ENCODE peak calls at places on chromosomes 3 and 15, in six cellular contexts. One of them, this sample, is unnamed. For H3K9me3, the result is how much of the 10 kb centered on the place peaks cover.

GRCh38 chr3:53044371-53045106 is 1.3 kb downstream of the SFMBT1 start:
- DNase-seq in A549: peak
- DNase-seq in body of pancreas: no peak
- DNase-seq in CD8-positive, alpha-beta memory T cell: peak
- DNase-seq in uterus: no peak
- DNase-seq in breast epithelium: no peak
- DNase-seq in this sample: peak

GRCh38 chr15:38263996-38264395 is 11.4 kb downstream of the SPRED1 start:
- DNase-seq in A549: no peak
- DNase-seq in body of pancreas: no peak
- DNase-seq in CD8-positive, alpha-beta memory T cell: no peak
- DNase-seq in uterus: no peak
- DNase-seq in breast epithelium: no peak
- DNase-seq in this sample: no peak

GRCh38 chr15:72338617-72339321 is 18.8 kb upstream of the CELF6 start:
- DNase-seq in A549: no peak
- DNase-seq in body of pancreas: no peak
- DNase-seq in CD8-positive, alpha-beta memory T cell: no peak
- DNase-seq in uterus: no peak
- DNase-seq in breast epithelium: no peak
- DNase-seq in this sample: no peak

GRCh38 chr3:140388525-140388924 is 289.3 kb upstream of the TRIM42 start:
- DNase-seq in A549: no peak
- DNase-seq in body of pancreas: no peak
- DNase-seq in CD8-positive, alpha-beta memory T cell: no peak
- DNase-seq in uterus: no peak
- DNase-seq in breast epithelium: no peak
- DNase-seq in this sample: no peak

GRCh38 chr3:69006083-69006482 is 7.4 kb downstream of the EOGT start:
- DNase-seq in A549: no peak
- DNase-seq in body of pancreas: no peak
- DNase-seq in CD8-positive, alpha-beta memory T cell: no peak
- DNase-seq in uterus: no peak
- DNase-seq in breast epithelium: no peak
- DNase-seq in this sample: no peak

GRCh38 chr15:55254916-55255679 is 34.5 kb downstream of the RAB27A start:
- DNase-seq in A549: no peak
- DNase-seq in body of pancreas: no peak
- DNase-seq in CD8-positive, alpha-beta memory T cell: no peak
- DNase-seq in uterus: no peak
- DNase-seq in breast epithelium: no peak
- DNase-seq in this sample: no peak

GRCh38 chr15:73601449-73602425 is 31.5 kb downstream of the NPTN start:
- DNase-seq in A549: peak
- DNase-seq in body of pancreas: peak
- DNase-seq in CD8-positive, alpha-beta memory T cell: no peak
- DNase-seq in uterus: peak
- DNase-seq in breast epithelium: peak
- DNase-seq in this sample: no peak

GRCh38 chr3:11080492-11080891 is 73.8 kb upstream of the HRH1 start:
- DNase-seq in A549: peak
- DNase-seq in body of pancreas: no peak
- DNase-seq in CD8-positive, alpha-beta memory T cell: no peak
- DNase-seq in uterus: no peak
- DNase-seq in breast epithelium: no peak
- DNase-seq in this sample: no peak

GRCh38 chr3:172106989-172107388 is 67.6 kb downstream of the FNDC3B start:
- DNase-seq in A549: no peak
- DNase-seq in body of pancreas: peak
- DNase-seq in CD8-positive, alpha-beta memory T cell: peak
- DNase-seq in uterus: no peak
- DNase-seq in breast epithelium: no peak
- DNase-seq in this sample: no peak

GRCh38 chr3:135851201-135852061 is 114.1 kb upstream of the PPP2R3A start:
- DNase-seq in A549: no peak
- DNase-seq in body of pancreas: no peak
- DNase-seq in CD8-positive, alpha-beta memory T cell: no peak
- DNase-seq in uterus: no peak
- DNase-seq in breast epithelium: no peak
- DNase-seq in this sample: no peak

GRCh38 chr3:170909129-170909903 is 879 bp upstream of the EIF5A2 start:
- DNase-seq in A549: peak
- DNase-seq in body of pancreas: no peak
- DNase-seq in CD8-positive, alpha-beta memory T cell: no peak
- DNase-seq in uterus: peak
- DNase-seq in breast epithelium: no peak
- DNase-seq in this sample: no peak

GRCh38 chr15:77659350-77660321 is 26.9 kb upstream of the LINGO1 start:
- DNase-seq in A549: peak
- DNase-seq in body of pancreas: peak
- DNase-seq in CD8-positive, alpha-beta memory T cell: no peak
- DNase-seq in uterus: no peak
- DNase-seq in breast epithelium: no peak
- DNase-seq in this sample: peak

GRCh38 chr15:54014067-54014466 is 35.8 kb downstream of the UNC13C start:
- DNase-seq in A549: no peak
- DNase-seq in body of pancreas: no peak
- DNase-seq in CD8-positive, alpha-beta memory T cell: no peak
- DNase-seq in uterus: no peak
- DNase-seq in breast epithelium: no peak
- DNase-seq in this sample: no peak

GRCh38 chr3:102353148-102353547 is 81.7 kb upstream of the ZPLD1 start:
- DNase-seq in A549: no peak
- DNase-seq in body of pancreas: no peak
- DNase-seq in CD8-positive, alpha-beta memory T cell: no peak
- DNase-seq in uterus: no peak
- DNase-seq in breast epithelium: no peak
- DNase-seq in this sample: no peak

GRCh38 chr15:101139986-101140696 is 111.7 kb downstream of the CHSY1 start:
- DNase-seq in A549: no peak
- DNase-seq in body of pancreas: no peak
- DNase-seq in CD8-positive, alpha-beta memory T cell: no peak
- DNase-seq in uterus: no peak
- DNase-seq in breast epithelium: no peak
- DNase-seq in this sample: peak

GRCh38 chr3:170790591-170790990 is 79.4 kb downstream of the RPL22L1 start:
- DNase-seq in A549: no peak
- DNase-seq in body of pancreas: no peak
- DNase-seq in CD8-positive, alpha-beta memory T cell: no peak
- DNase-seq in uterus: no peak
- DNase-seq in breast epithelium: no peak
- DNase-seq in this sample: no peak

GRCh38 chr3:185153170-185153733 is 392 bp upstream of the C3orf70 start:
- DNase-seq in A549: no peak
- DNase-seq in body of pancreas: no peak
- DNase-seq in CD8-positive, alpha-beta memory T cell: no peak
- DNase-seq in uterus: peak
- DNase-seq in breast epithelium: no peak
- DNase-seq in this sample: no peak

GRCh38 chr15:33048255-33048654 is 146.3 kb downstream of the FMN1 start:
- DNase-seq in A549: no peak
- DNase-seq in body of pancreas: no peak
- DNase-seq in CD8-positive, alpha-beta memory T cell: no peak
- DNase-seq in uterus: no peak
- DNase-seq in breast epithelium: no peak
- DNase-seq in this sample: no peak

GRCh38 chr15:87704276-87704675 is 552.3 kb downstream of the NTRK3 start:
- DNase-seq in A549: no peak
- DNase-seq in body of pancreas: no peak
- DNase-seq in CD8-positive, alpha-beta memory T cell: no peak
- DNase-seq in uterus: no peak
- DNase-seq in breast epithelium: no peak
- DNase-seq in this sample: no peak

GRCh38 chr3:77530870-77531269 is 491.0 kb downstream of the ROBO2 start:
- DNase-seq in A549: no peak
- DNase-seq in body of pancreas: no peak
- DNase-seq in CD8-positive, alpha-beta memory T cell: no peak
- DNase-seq in uterus: no peak
- DNase-seq in breast epithelium: no peak
- DNase-seq in this sample: peak

GRCh38 chr3:41653575-41654239 is 308.2 kb downstream of the ULK4 start:
- DNase-seq in A549: no peak
- DNase-seq in body of pancreas: no peak
- DNase-seq in CD8-positive, alpha-beta memory T cell: no peak
- DNase-seq in uterus: no peak
- DNase-seq in breast epithelium: no peak
- DNase-seq in this sample: no peak

GRCh38 chr15:41695750-41696436 is 35.7 kb downstream of the MGA start:
- DNase-seq in A549: peak
- DNase-seq in body of pancreas: no peak
- DNase-seq in CD8-positive, alpha-beta memory T cell: peak
- DNase-seq in uterus: no peak
- DNase-seq in breast epithelium: no peak
- DNase-seq in this sample: peak

GRCh38 chr3:134611516-134611915 is 39.3 kb downstream of the KY start:
- DNase-seq in A549: no peak
- DNase-seq in body of pancreas: no peak
- DNase-seq in CD8-positive, alpha-beta memory T cell: no peak
- DNase-seq in uterus: no peak
- DNase-seq in breast epithelium: no peak
- DNase-seq in this sample: no peak

GRCh38 chr15:31373096-31373865 is 46.6 kb downstream of the KLF13 start:
- DNase-seq in A549: no peak
- DNase-seq in body of pancreas: no peak
- DNase-seq in CD8-positive, alpha-beta memory T cell: no peak
- DNase-seq in uterus: no peak
- DNase-seq in breast epithelium: no peak
- DNase-seq in this sample: no peak

GRCh38 chr15:49115062-49115461 is 40.3 kb downstream of the COPS2 start:
- DNase-seq in A549: no peak
- DNase-seq in body of pancreas: no peak
- DNase-seq in CD8-positive, alpha-beta memory T cell: no peak
- DNase-seq in uterus: no peak
- DNase-seq in breast epithelium: no peak
- DNase-seq in this sample: no peak

GRCh38 chr3:105829229-105829628 is 39.6 kb downstream of the CBLB start:
- DNase-seq in A549: no peak
- DNase-seq in body of pancreas: no peak
- DNase-seq in CD8-positive, alpha-beta memory T cell: no peak
- DNase-seq in uterus: no peak
- DNase-seq in breast epithelium: no peak
- DNase-seq in this sample: no peak

GRCh38 chr3:41338276-41338675 is 139.0 kb downstream of the CTNNB1 start:
- DNase-seq in A549: no peak
- DNase-seq in body of pancreas: no peak
- DNase-seq in CD8-positive, alpha-beta memory T cell: no peak
- DNase-seq in uterus: no peak
- DNase-seq in breast epithelium: no peak
- DNase-seq in this sample: no peak

GRCh38 chr15:50261979-50262378 is 3.5 kb downstream of the HDC start:
- DNase-seq in A549: no peak
- DNase-seq in body of pancreas: no peak
- DNase-seq in CD8-positive, alpha-beta memory T cell: no peak
- DNase-seq in uterus: no peak
- DNase-seq in breast epithelium: no peak
- DNase-seq in this sample: no peak

GRCh38 chr3:99633887-99634558 is 4.4 kb upstream of the COL8A1 start:
- DNase-seq in A549: no peak
- DNase-seq in body of pancreas: no peak
- DNase-seq in CD8-positive, alpha-beta memory T cell: no peak
- DNase-seq in uterus: no peak
- DNase-seq in breast epithelium: no peak
- DNase-seq in this sample: no peak

GRCh38 chr3:156642750-156643728 is 31.4 kb upstream of the TIPARP start:
- DNase-seq in A549: no peak
- DNase-seq in body of pancreas: no peak
- DNase-seq in CD8-positive, alpha-beta memory T cell: no peak
- DNase-seq in uterus: no peak
- DNase-seq in breast epithelium: no peak
- DNase-seq in this sample: no peak

GRCh38 chr3:115624898-115625297 is 1.6 kb downstream of the GAP43 start:
- DNase-seq in A549: no peak
- DNase-seq in body of pancreas: no peak
- DNase-seq in CD8-positive, alpha-beta memory T cell: no peak
- DNase-seq in uterus: no peak
- DNase-seq in breast epithelium: no peak
- DNase-seq in this sample: no peak

GRCh38 chr3:127044996-127045395 is 62.1 kb downstream of the PLXNA1 start:
- DNase-seq in A549: peak
- DNase-seq in body of pancreas: peak
- DNase-seq in CD8-positive, alpha-beta memory T cell: no peak
- DNase-seq in uterus: no peak
- DNase-seq in breast epithelium: peak
- DNase-seq in this sample: peak

GRCh38 chr15:89052474-89052873 is 35.8 kb upstream of the ABHD2 start:
- DNase-seq in A549: no peak
- DNase-seq in body of pancreas: no peak
- DNase-seq in CD8-positive, alpha-beta memory T cell: no peak
- DNase-seq in uterus: no peak
- DNase-seq in breast epithelium: peak
- DNase-seq in this sample: no peak

DNA sequence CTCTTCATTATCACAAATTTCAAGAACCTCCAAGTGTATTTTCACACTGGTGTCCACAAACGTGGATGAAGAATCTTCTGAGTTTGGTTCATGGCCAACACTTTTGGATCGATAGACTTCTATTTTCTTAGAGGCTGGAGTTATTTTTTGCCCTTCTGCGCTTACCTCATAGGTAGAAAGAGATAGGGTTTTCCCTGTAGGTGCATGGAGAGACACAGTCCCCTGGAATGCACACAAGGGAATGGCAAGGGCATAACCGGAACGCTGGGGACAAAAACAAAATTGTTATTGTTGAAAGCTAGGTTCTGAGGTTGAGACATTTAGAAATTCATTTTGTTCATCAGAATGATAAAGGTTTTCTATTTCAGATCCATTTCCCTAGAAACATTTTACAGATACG is 13.7 kb upstream of the DHX36 start:
- DNase-seq in A549: no peak
- DNase-seq in body of pancreas: no peak
- DNase-seq in CD8-positive, alpha-beta memory T cell: no peak
- DNase-seq in uterus: no peak
- DNase-seq in breast epithelium: no peak
- DNase-seq in this sample: no peak
- H3K9me3 ChIP-seq in A549: under half
- H3K9me3 ChIP-seq in body of pancreas: under half
- H3K9me3 ChIP-seq in CD8-positive, alpha-beta memory T cell: under half
- H3K9me3 ChIP-seq in uterus: under half
- H3K9me3 ChIP-seq in breast epithelium: under half
- H3K9me3 ChIP-seq in this sample: under half

GRCh38 chr3:1805331-1805730 is 293.3 kb upstream of the CNTN4 start:
- DNase-seq in A549: no peak
- DNase-seq in body of pancreas: peak
- DNase-seq in CD8-positive, alpha-beta memory T cell: no peak
- DNase-seq in uterus: no peak
- DNase-seq in breast epithelium: no peak
- DNase-seq in this sample: no peak
- H3K9me3 ChIP-seq in A549: under half
- H3K9me3 ChIP-seq in body of pancreas: under half
- H3K9me3 ChIP-seq in CD8-positive, alpha-beta memory T cell: under half
- H3K9me3 ChIP-seq in uterus: under half
- H3K9me3 ChIP-seq in breast epithelium: under half
- H3K9me3 ChIP-seq in this sample: under half

GRCh38 chr3:6147883-6148282 is 713.0 kb upstream of the GRM7 start:
- DNase-seq in A549: no peak
- DNase-seq in body of pancreas: no peak
- DNase-seq in CD8-positive, alpha-beta memory T cell: no peak
- DNase-seq in uterus: no peak
- DNase-seq in breast epithelium: no peak
- DNase-seq in this sample: no peak
- H3K9me3 ChIP-seq in A549: under half
- H3K9me3 ChIP-seq in body of pancreas: under half
- H3K9me3 ChIP-seq in CD8-positive, alpha-beta memory T cell: under half
- H3K9me3 ChIP-seq in uterus: under half
- H3K9me3 ChIP-seq in breast epithelium: under half
- H3K9me3 ChIP-seq in this sample: under half

GRCh38 chr3:120039642-120040610 is 54.3 kb downstream of the GSK3B start:
- DNase-seq in A549: no peak
- DNase-seq in body of pancreas: no peak
- DNase-seq in CD8-positive, alpha-beta memory T cell: no peak
- DNase-seq in uterus: no peak
- DNase-seq in breast epithelium: no peak
- DNase-seq in this sample: peak
- H3K9me3 ChIP-seq in A549: under half
- H3K9me3 ChIP-seq in body of pancreas: under half
- H3K9me3 ChIP-seq in CD8-positive, alpha-beta memory T cell: under half
- H3K9me3 ChIP-seq in uterus: under half
- H3K9me3 ChIP-seq in breast epithelium: under half
- H3K9me3 ChIP-seq in this sample: under half

This sample was measured in Karpas-422.